ENCODE peak calls at places on chromosome 16, in four cellular contexts. One of them, this sample, is unnamed.
A peak's percentile ranks its signal among the peaks of the same experiment; 100 is the strongest.

GRCh38 chr16:1105888-1106620 is 10.0 kb upstream of the C1QTNF8 start:
- DNase-seq in WERI-Rb-1: peak; percentile 78
- DNase-seq in A549: peak; percentile 94
- DNase-seq in kidney epithelial cell: no peak
- DNase-seq in this sample: peak; percentile 40

GRCh38 chr16:57994778-57995177 is 5.7 kb downstream of the ZNF319 start:
- DNase-seq in WERI-Rb-1: peak; percentile 77
- DNase-seq in A549: no peak
- DNase-seq in kidney epithelial cell: no peak
- DNase-seq in this sample: no peak

GRCh38 chr16:85169333-85170065 is 57.2 kb upstream of the CIBAR2 start:
- DNase-seq in WERI-Rb-1: no peak
- DNase-seq in A549: no peak
- DNase-seq in kidney epithelial cell: no peak
- DNase-seq in this sample: no peak

GRCh38 chr16:19113577-19114358 is at the start of gene ITPRIPL2:
- DNase-seq in WERI-Rb-1: peak; percentile 60
- DNase-seq in A549: peak; percentile 85
- DNase-seq in kidney epithelial cell: no peak
- DNase-seq in this sample: no peak

GRCh38 chr16:71459510-71459909 is 2.5 kb downstream of the ZNF23 start:
- DNase-seq in WERI-Rb-1: no peak
- DNase-seq in A549: no peak
- DNase-seq in kidney epithelial cell: no peak
- DNase-seq in this sample: no peak

GRCh38 chr16:71931599-71931998 is 36.3 kb downstream of the IST1 start:
- DNase-seq in WERI-Rb-1: no peak
- DNase-seq in A549: no peak
- DNase-seq in kidney epithelial cell: no peak
- DNase-seq in this sample: no peak

GRCh38 chr16:14529010-14529669 is 100.9 kb downstream of the PARN start:
- DNase-seq in WERI-Rb-1: peak; percentile 55
- DNase-seq in A549: peak; percentile 73
- DNase-seq in kidney epithelial cell: no peak
- DNase-seq in this sample: peak; percentile 69

GRCh38 chr16:57607676-57608461 is 20.6 kb upstream of the ADGRG1 start:
- DNase-seq in WERI-Rb-1: no peak
- DNase-seq in A549: no peak
- DNase-seq in kidney epithelial cell: no peak
- DNase-seq in this sample: no peak

GRCh38 chr16:78505544-78506371 is 406.3 kb downstream of the WWOX start:
- DNase-seq in WERI-Rb-1: no peak
- DNase-seq in A549: no peak
- DNase-seq in kidney epithelial cell: no peak
- DNase-seq in this sample: no peak

GRCh38 chr16:72554935-72555334 is 383.0 kb upstream of the PMFBP1 start:
- DNase-seq in WERI-Rb-1: no peak
- DNase-seq in A549: no peak
- DNase-seq in kidney epithelial cell: no peak
- DNase-seq in this sample: no peak

GRCh38 chr16:49603956-49604355 is 230.4 kb downstream of the C16orf78 start:
- DNase-seq in WERI-Rb-1: no peak
- DNase-seq in A549: no peak
- DNase-seq in kidney epithelial cell: no peak
- DNase-seq in this sample: no peak

GRCh38 chr16:71627631-71628236 is 1.8 kb downstream of the MARVELD3 start:
- DNase-seq in WERI-Rb-1: no peak
- DNase-seq in A549: no peak
- DNase-seq in kidney epithelial cell: no peak
- DNase-seq in this sample: no peak

GRCh38 chr16:23016372-23016771 is 132.9 kb downstream of the USP31 start:
- DNase-seq in WERI-Rb-1: no peak
- DNase-seq in A549: no peak
- DNase-seq in kidney epithelial cell: no peak
- DNase-seq in this sample: no peak

GRCh38 chr16:68704232-68704867 is 32.7 kb upstream of the CDH1 start:
- DNase-seq in WERI-Rb-1: peak; percentile 87
- DNase-seq in A549: peak; percentile 82
- DNase-seq in kidney epithelial cell: peak; percentile 28
- DNase-seq in this sample: peak; percentile 67

GRCh38 chr16:89562027-89562599 is 1.6 kb downstream of the RPL13 start:
- DNase-seq in WERI-Rb-1: no peak
- DNase-seq in A549: no peak
- DNase-seq in kidney epithelial cell: no peak
- DNase-seq in this sample: no peak

GRCh38 chr16:89185062-89185751 is 13.7 kb downstream of the CDH15 start:
- DNase-seq in WERI-Rb-1: no peak
- DNase-seq in A549: no peak
- DNase-seq in kidney epithelial cell: no peak
- DNase-seq in this sample: peak; percentile 41

GRCh38 chr16:56645838-56646237 is 5.8 kb upstream of the MT1B start:
- DNase-seq in WERI-Rb-1: no peak
- DNase-seq in A549: no peak
- DNase-seq in kidney epithelial cell: no peak
- DNase-seq in this sample: no peak

GRCh38 chr16:30521476-30521872 is 4.9 kb downstream of the ZNF768 start:
- DNase-seq in WERI-Rb-1: no peak
- DNase-seq in A549: no peak
- DNase-seq in kidney epithelial cell: no peak
- DNase-seq in this sample: no peak

GRCh38 chr16:81190667-81191066 is 47.8 kb upstream of the BCO1 start:
- DNase-seq in WERI-Rb-1: no peak
- DNase-seq in A549: peak; percentile 54
- DNase-seq in kidney epithelial cell: no peak
- DNase-seq in this sample: no peak

GRCh38 chr16:27385398-27385797 is 16.6 kb upstream of the IL21R start:
- DNase-seq in WERI-Rb-1: peak; percentile 75
- DNase-seq in A549: no peak
- DNase-seq in kidney epithelial cell: no peak
- DNase-seq in this sample: no peak

GRCh38 chr16:27386674-27387073 is 15.3 kb upstream of the IL21R start:
- DNase-seq in WERI-Rb-1: no peak
- DNase-seq in A549: no peak
- DNase-seq in kidney epithelial cell: no peak
- DNase-seq in this sample: no peak

GRCh38 chr16:27390157-27390556 is 11.8 kb upstream of the IL21R start:
- DNase-seq in WERI-Rb-1: no peak
- DNase-seq in A549: no peak
- DNase-seq in kidney epithelial cell: no peak
- DNase-seq in this sample: no peak

GRCh38 chr16:27387724-27388123 is 14.2 kb upstream of the IL21R start:
- DNase-seq in WERI-Rb-1: no peak
- DNase-seq in A549: no peak
- DNase-seq in kidney epithelial cell: no peak
- DNase-seq in this sample: no peak

DNA sequence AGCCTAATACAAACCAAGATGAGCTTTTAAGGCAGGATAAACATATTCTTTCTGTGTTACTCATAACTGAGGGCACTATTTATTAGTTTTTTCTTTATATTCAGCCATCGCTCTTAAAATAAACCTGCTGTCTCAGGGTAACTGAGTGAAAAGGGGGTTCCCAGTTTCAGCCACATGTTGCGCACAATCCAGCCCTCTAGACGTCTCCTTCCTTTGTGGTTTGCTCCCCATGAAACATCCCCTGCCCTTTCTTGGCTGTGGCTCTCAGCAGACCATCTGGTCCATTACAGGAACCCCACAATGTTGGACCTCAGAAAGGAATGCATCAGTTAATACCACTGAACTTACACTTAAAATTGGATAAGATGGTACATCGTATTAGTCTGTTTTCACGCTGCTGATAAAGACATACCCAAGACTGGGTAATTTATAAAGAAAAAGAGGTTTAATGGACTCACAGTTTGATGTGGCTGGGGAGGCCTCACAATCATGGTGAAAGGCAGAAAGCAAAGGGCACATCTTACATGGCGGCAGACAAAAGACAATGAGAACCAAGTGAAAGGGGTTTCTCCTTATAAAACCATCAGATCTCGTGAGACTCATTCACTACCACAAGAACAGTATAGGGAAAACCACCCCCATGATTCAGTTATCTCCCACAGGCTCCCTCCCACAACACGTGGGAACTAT is 12.6 kb upstream of the IL21R start:
- DNase-seq in WERI-Rb-1: no peak
- DNase-seq in A549: no peak
- DNase-seq in kidney epithelial cell: no peak
- DNase-seq in this sample: no peak
- H3K4me3 ChIP-seq in WERI-Rb-1: no peak overlapping the region
- H3K4me3 ChIP-seq in A549: no peak overlapping the region
- H3K4me3 ChIP-seq in kidney epithelial cell: no peak overlapping the region
- H3K4me3 ChIP-seq in this sample: no peak overlapping the region

GRCh38 chr16:83928341-83929055 is 24.5 kb upstream of the OSGIN1 start:
- DNase-seq in WERI-Rb-1: no peak
- DNase-seq in A549: no peak
- DNase-seq in kidney epithelial cell: peak; percentile 65
- DNase-seq in this sample: no peak

GRCh38 chr16:83924686-83925085 is 25.8 kb downstream of the MLYCD start:
- DNase-seq in WERI-Rb-1: no peak
- DNase-seq in A549: no peak
- DNase-seq in kidney epithelial cell: no peak
- DNase-seq in this sample: no peak

GRCh38 chr16:83925957-83926725 is 26.9 kb upstream of the OSGIN1 start:
- DNase-seq in WERI-Rb-1: no peak
- DNase-seq in A549: no peak
- DNase-seq in kidney epithelial cell: no peak
- DNase-seq in this sample: no peak

GRCh38 chr16:83925095-83925905 is 26.4 kb downstream of the MLYCD start:
- DNase-seq in WERI-Rb-1: no peak
- DNase-seq in A549: no peak
- DNase-seq in kidney epithelial cell: no peak
- DNase-seq in this sample: no peak

GRCh38 chr16:83926726-83927397 is 26.2 kb upstream of the OSGIN1 start:
- DNase-seq in WERI-Rb-1: peak; percentile 65
- DNase-seq in A549: peak; percentile 89
- DNase-seq in kidney epithelial cell: peak; percentile 44
- DNase-seq in this sample: peak; percentile 46
- H3K4me3 ChIP-seq in WERI-Rb-1: peak overlapping the region; percentile 29
- H3K4me3 ChIP-seq in A549: peak overlapping the region; percentile 42
- H3K4me3 ChIP-seq in kidney epithelial cell: peak overlapping the region; percentile 23
- H3K4me3 ChIP-seq in this sample: no peak overlapping the region

GRCh38 chr16:31700530-31701388 is 172.8 kb upstream of the ZNF267 start:
- DNase-seq in WERI-Rb-1: peak; percentile 92
- DNase-seq in A549: no peak
- DNase-seq in kidney epithelial cell: peak; percentile 64
- DNase-seq in this sample: peak; percentile 75

GRCh38 chr16:31701734-31702133 is 171.9 kb upstream of the ZNF267 start:
- DNase-seq in WERI-Rb-1: no peak
- DNase-seq in A549: no peak
- DNase-seq in kidney epithelial cell: no peak
- DNase-seq in this sample: no peak

GRCh38 chr16:31698901-31699300 is 171.2 kb downstream of the AHSP start:
- DNase-seq in WERI-Rb-1: no peak
- DNase-seq in A549: no peak
- DNase-seq in kidney epithelial cell: no peak
- DNase-seq in this sample: no peak

GRCh38 chr16:31699601-31700000 is 171.9 kb downstream of the AHSP start:
- DNase-seq in WERI-Rb-1: no peak
- DNase-seq in A549: no peak
- DNase-seq in kidney epithelial cell: no peak
- DNase-seq in this sample: no peak

DNA sequence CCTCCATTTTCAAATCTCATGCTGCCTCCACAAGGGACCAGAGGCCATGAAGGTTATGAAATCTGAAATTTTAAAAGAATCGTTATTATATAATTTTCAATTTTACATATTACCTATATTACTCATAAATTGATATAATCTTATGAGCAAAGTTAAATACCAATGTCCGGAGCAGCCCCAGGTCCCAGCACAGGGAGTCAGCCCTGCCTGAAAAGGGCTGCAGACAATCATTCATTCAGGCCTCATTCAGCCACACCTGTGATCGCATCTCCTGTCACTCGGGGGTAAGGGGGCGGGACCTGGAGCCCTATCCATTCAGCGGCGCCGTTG is 172.5 kb downstream of the AHSP start:
- DNase-seq in WERI-Rb-1: no peak
- DNase-seq in A549: peak; percentile 87
- DNase-seq in kidney epithelial cell: no peak
- DNase-seq in this sample: no peak
- H3K4me3 ChIP-seq in WERI-Rb-1: peak overlapping the region; percentile 98
- H3K4me3 ChIP-seq in A549: peak overlapping the region; percentile 94
- H3K4me3 ChIP-seq in kidney epithelial cell: no peak overlapping the region
- H3K4me3 ChIP-seq in this sample: peak overlapping the region; percentile 91

DNA sequence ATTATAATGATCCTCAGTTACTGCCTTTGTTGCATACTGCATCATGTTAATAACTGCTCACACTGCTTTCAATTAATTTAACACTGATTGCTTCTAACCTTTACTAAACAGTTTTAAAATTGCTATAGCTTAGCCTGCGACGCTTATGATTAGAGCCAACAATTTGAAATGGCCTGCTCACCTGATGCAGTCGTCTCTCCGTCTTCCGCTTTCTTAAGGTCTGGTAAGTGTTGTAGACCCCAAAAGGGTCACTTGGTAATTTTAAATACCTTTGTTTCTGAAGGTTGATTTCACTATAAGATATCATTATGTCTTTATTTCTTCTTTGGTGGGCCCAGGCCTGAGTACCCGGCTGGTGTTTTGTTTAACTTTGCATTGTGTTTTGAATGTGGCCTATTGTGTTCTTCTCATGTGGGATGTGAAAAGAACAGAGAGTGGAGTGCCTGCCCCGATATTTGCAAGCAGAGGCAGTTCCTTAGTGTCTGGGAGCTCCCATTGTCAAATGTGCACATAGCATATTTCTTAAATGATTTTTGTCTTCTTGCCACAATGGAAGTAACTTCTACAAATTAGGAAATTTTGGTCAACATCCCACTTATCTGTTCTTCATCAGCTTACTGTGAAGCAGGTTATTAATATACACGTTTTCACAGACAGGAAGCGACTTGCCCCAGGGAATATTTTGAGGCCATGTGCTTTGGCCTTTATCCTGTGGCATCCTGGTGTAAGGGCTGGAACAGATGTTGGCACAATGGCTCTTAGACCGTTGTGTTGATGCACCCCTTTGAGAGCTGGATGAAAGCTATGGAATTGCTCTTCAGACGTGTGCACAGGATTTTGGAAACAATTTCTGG is 2.9 kb downstream of the PHKB start:
- DNase-seq in WERI-Rb-1: no peak
- DNase-seq in A549: no peak
- DNase-seq in kidney epithelial cell: no peak
- DNase-seq in this sample: no peak
- H3K4me3 ChIP-seq in WERI-Rb-1: no peak overlapping the region
- H3K4me3 ChIP-seq in A549: no peak overlapping the region
- H3K4me3 ChIP-seq in kidney epithelial cell: no peak overlapping the region
- H3K4me3 ChIP-seq in this sample: no peak overlapping the region

DNA sequence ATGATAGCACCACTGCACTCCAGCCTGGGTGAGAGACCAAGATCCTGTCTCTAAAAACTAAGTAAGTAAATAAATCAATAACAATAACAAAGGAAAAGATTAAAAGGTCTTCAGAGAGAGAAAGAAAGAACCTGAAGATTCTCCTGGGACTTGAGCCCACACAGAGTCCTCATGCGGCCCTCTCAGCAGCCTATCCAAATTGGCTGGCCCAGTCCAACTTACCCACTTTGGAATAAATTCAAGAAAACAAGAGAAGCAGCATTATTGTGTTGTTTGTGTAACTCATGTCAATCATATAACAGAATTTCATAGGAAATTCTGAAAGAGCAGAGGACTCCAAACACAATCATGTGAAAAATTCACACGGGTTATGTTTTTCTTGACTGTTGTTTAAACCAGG is 3.8 kb downstream of the SLX4 start:
- DNase-seq in WERI-Rb-1: no peak
- DNase-seq in A549: no peak
- DNase-seq in kidney epithelial cell: no peak
- DNase-seq in this sample: no peak
- H3K4me3 ChIP-seq in WERI-Rb-1: no peak overlapping the region
- H3K4me3 ChIP-seq in A549: no peak overlapping the region
- H3K4me3 ChIP-seq in kidney epithelial cell: no peak overlapping the region
- H3K4me3 ChIP-seq in this sample: no peak overlapping the region

This sample was measured in DND-41.